ENCODE peak calls at places on chromosome 12, in four cellular contexts. G is GM12878, N is A549, Y is K562. I is an unnamed sample.

GRCh38 chr12:25839470-25839869 is 119.0 kb upstream of the RASSF8 start:
- DNase-seq in G (no peak), N (peak; percentile 60), Y (no peak), I (no peak)

GRCh38 chr12:110874781-110875180 is 28.0 kb downstream of the CCDC63 start:
- DNase-seq in G (no peak), Y (no peak), N (no peak), I (no peak)

GRCh38 chr12:85947286-85947685 is 73.2 kb downstream of the NTS start:
- DNase-seq in Y (no peak), N (no peak), G (no peak), I (no peak)

GRCh38 chr12:91205791-91206190 is 23.2 kb upstream of the DCN start:
- DNase-seq in Y (no peak), N (no peak), G (no peak), I (no peak)

GRCh38 chr12:49345840-49346658 is 639 bp upstream of the DNAJC22 start:
- DNase-seq in Y (peak; percentile 52), G (no peak), N (no peak), I (no peak)

GRCh38 chr12:113369391-113369790 is 11.0 kb downstream of the PLBD2 start:
- DNase-seq in N (no peak), Y (no peak), G (no peak), I (no peak)

GRCh38 chr12:101927999-101928398 is 50.6 kb downstream of the DRAM1 start:
- DNase-seq in G (no peak), N (no peak), Y (no peak), I (no peak)

GRCh38 chr12:117640511-117640910 is 279.1 kb upstream of the NOS1 start:
- DNase-seq in G (no peak), N (no peak), Y (no peak), I (no peak)

GRCh38 chr12:6333566-6333965 is 8.3 kb downstream of the TNFRSF1A start:
- DNase-seq in G (no peak), N (no peak), Y (no peak), I (no peak)

GRCh38 chr12:58502236-58502635 is 418.1 kb downstream of the LRIG3 start:
- DNase-seq in Y (no peak), N (no peak), G (no peak), I (no peak)

GRCh38 chr12:70043490-70044138 is 199.6 kb upstream of the CNOT2 start:
- DNase-seq in Y (no peak), N (no peak), G (no peak), I (no peak)

GRCh38 chr12:11836282-11836963 is 186.9 kb downstream of the ETV6 start:
- DNase-seq in G (peak; percentile 99), N (no peak), Y (no peak), I (no peak)

GRCh38 chr12:89649820-89650219 is 58.8 kb downstream of the ATP2B1 start:
- DNase-seq in Y (no peak), N (no peak), G (no peak), I (no peak)

GRCh38 chr12:16524378-16524777 is 81.6 kb downstream of the LMO3 start:
- DNase-seq in G (no peak), Y (no peak), N (no peak), I (no peak)

GRCh38 chr12:68972570-68972969 is 39.6 kb upstream of the CPM start:
- DNase-seq in Y (no peak), G (no peak), N (no peak), I (peak; percentile 63)

GRCh38 chr12:26936559-26937442 is 980 bp downstream of the INTS13 start:
- DNase-seq in N (no peak), G (no peak), Y (peak; percentile 14), I (no peak)

GRCh38 chr12:13835657-13836056 is 145.7 kb downstream of the GRIN2B start:
- DNase-seq in Y (no peak), G (no peak), N (no peak), I (no peak)

GRCh38 chr12:2435511-2435910 is 359.3 kb upstream of the FKBP4 start:
- DNase-seq in N (no peak), Y (no peak), G (no peak), I (no peak)

GRCh38 chr12:30926243-30927209 is at the start of gene TSPAN11:
- DNase-seq in N (no peak), Y (no peak), G (no peak), I (no peak)

GRCh38 chr12:98544741-98545140 is 29.4 kb downstream of the TMPO start:
- DNase-seq in N (no peak), G (no peak), Y (no peak), I (no peak)

GRCh38 chr12:27081668-27082091 is 698 bp downstream of the C12orf71 start:
- DNase-seq in Y (no peak), G (no peak), N (peak; percentile 41), I (peak; percentile 10)

GRCh38 chr12:84638811-84639368 is 273.7 kb downstream of the SLC6A15 start:
- DNase-seq in N (no peak), Y (no peak), G (no peak), I (no peak)

GRCh38 chr12:55922126-55922525 is 5.6 kb downstream of the PYM1 start:
- DNase-seq in G (no peak), Y (no peak), N (no peak), I (no peak)

GRCh38 chr12:41962171-41962572 is 182.5 kb downstream of the GXYLT1 start:
- DNase-seq in G (no peak), Y (no peak), N (no peak), I (no peak)

GRCh38 chr12:121467638-121468403 is 67.9 kb downstream of the RNF34 start:
- DNase-seq in N (peak; percentile 31), Y (no peak), G (no peak), I (no peak)

GRCh38 chr12:2211119-2211518 is 158.3 kb downstream of the CACNA1C start:
- DNase-seq in N (no peak), G (no peak), Y (no peak), I (no peak)

GRCh38 chr12:106917503-106917902 is 38.2 kb upstream of the TMEM263 start:
- DNase-seq in Y (no peak), N (no peak), G (no peak), I (no peak)

GRCh38 chr12:8035440-8036010 is 3.0 kb downstream of the FOXJ2 start:
- DNase-seq in G (no peak), Y (no peak), N (no peak), I (no peak)

GRCh38 chr12:132003846-132004245 is 54.1 kb downstream of the EP400 start:
- DNase-seq in G (no peak), Y (no peak), N (no peak), I (no peak)

GRCh38 chr12:90829044-90829443 is 125.9 kb downstream of the CCER1 start:
- DNase-seq in G (no peak), N (no peak), Y (no peak), I (no peak)

GRCh38 chr12:6769003-6769389 is 2.8 kb downstream of the PTMS start:
- DNase-seq in G (no peak), N (peak; percentile 54), Y (no peak), I (no peak)

GRCh38 chr12:65882504-65882903 is 58.2 kb downstream of the HMGA2 start:
- DNase-seq in G (no peak), N (no peak), Y (no peak), I (no peak)

GRCh38 chr12:93686572-93687365 is 9.6 kb downstream of the CRADD start:
- DNase-seq in N (no peak), Y (no peak), G (no peak), I (no peak)

GRCh38 chr12:93679308-93679933 is 2.2 kb downstream of the CRADD start:
- DNase-seq in G (no peak), Y (no peak), N (no peak), I (no peak)

GRCh38 chr12:93684716-93685115 is 7.5 kb downstream of the CRADD start:
- DNase-seq in N (no peak), G (no peak), Y (no peak), I (no peak)

GRCh38 chr12:93683410-93683809 is 6.2 kb downstream of the CRADD start:
- DNase-seq in N (no peak), Y (no peak), G (no peak), I (no peak)

GRCh38 chr12:93682846-93683261 is 5.7 kb downstream of the CRADD start:
- DNase-seq in Y (no peak), G (no peak), N (no peak), I (peak; percentile 28)
- TF ChIP-seq CEBPB in Y (no peak), G (no peak), N (no peak), I (no peak)

DNA sequence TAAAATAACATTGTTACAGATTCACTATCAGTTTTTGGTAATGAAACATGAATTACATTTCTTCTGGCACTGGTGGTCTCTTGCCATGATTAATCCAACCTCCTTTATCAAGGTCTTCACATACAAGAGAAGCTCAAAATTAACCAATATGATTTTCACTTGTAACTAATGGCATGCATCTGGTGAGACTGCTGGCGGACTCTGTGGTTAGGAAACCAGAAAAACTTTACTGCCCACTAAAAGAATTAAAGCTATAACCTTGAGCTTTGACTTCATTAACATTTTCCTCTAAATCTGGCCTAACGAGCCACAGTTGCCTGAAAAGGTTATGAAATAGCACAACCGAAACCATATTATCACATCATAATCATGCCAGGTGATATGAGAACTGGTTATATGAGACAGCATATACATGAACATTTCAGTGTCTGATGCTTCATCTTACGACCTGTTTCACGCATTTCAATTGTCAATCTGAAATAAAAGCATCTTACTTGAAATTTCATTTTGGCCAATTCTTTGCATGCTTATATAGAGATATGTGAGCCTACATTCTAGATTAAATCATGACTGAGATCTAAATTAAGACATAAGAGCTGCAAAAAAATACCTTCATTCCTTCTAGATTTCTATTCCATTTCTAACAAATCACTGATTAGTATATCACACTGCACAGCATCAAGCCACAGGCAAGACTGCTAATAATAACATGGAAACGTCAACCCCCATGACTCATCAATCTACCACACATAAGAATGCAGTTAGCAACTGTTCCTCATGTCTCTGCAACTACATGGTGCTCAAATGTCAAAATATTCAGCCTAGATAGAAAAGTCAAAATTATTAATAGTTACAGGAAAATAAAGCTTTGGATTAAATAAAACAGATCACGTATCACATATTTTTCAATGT is 89.3 kb downstream of the OSBPL8 start:
- DNase-seq in Y (peak; percentile 28), G (peak; percentile 25), N (peak; percentile 51), I (no peak)
- TF ChIP-seq POLR2AphosphoS2 in Y (no peak), G (no peak), N (no peak), I (no peak)

DNA sequence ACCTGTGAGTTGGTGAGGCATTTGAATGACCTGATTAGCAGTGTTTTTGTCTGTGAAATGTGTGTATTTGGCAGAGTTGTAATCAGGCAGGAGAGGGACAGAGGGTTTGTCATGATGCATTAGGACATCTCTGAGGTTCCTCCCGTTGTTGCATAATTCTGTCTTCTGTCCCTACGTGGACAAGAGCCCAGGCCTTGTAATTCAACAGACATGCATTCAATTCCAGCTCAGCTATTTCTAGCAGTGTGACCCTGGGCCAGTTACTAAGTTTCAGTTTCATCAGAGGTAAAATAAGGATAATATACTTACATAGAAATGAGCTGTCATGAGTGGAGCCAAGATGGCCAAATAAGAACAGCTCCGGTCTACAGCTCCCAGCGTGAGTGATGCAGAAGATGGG is 208.6 kb downstream of the SLC38A4 start:
- DNase-seq in Y (no peak), G (no peak), N (no peak), I (no peak)
- TF ChIP-seq CEBPB in Y (no peak), G (no peak), N (no peak), I (no peak)

DNA sequence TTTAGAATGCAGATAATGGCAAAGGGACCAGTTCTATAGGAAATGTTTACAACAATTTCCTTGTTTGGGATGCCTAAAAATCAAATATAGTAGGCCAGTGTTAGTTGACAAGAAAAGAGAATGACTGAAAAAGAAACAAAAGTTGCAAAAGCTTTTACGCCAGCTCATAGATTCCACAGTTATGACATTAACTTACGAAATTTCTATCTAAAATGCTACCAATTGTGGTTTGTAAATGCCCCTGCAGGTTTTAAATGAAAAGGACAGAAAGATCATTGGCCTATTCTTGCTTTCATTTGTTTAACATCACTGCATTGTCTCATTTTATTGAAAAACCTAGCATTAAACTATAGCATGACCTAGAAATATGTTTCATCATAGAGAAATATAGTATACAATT is 345.8 kb downstream of the CCDC91 start:
- DNase-seq in Y (no peak), G (no peak), N (no peak), I (no peak)
- TF ChIP-seq POLR2AphosphoS2 in Y (no peak), G (no peak), N (no peak), I (no peak)